ENCODE peak calls at places on chromosomes 3 and 15, in five cellular contexts. One of them, this sample, is unnamed.

GRCh38 chr3:126259411-126260391 is 79.3 kb upstream of the ALDH1L1 start:
- DNase-seq in gastrocnemius medialis: peak
- DNase-seq in Peyer's patch: no peak
- DNase-seq in A549: peak
- DNase-seq in GM12878: no peak
- DNase-seq in this sample: peak

GRCh38 chr3:17118771-17119170 is 234.0 kb downstream of the PLCL2 start:
- DNase-seq in GM12878: no peak
- DNase-seq in Peyer's patch: no peak
- DNase-seq in gastrocnemius medialis: no peak
- DNase-seq in A549: no peak
- DNase-seq in this sample: no peak

GRCh38 chr15:65369148-65369547 is 8.7 kb downstream of the IGDCC3 start:
- DNase-seq in A549: no peak
- DNase-seq in GM12878: no peak
- DNase-seq in gastrocnemius medialis: no peak
- DNase-seq in Peyer's patch: no peak
- DNase-seq in this sample: no peak

GRCh38 chr3:112463250-112463649 is 36.0 kb downstream of the BTLA start:
- DNase-seq in Peyer's patch: no peak
- DNase-seq in A549: no peak
- DNase-seq in GM12878: peak
- DNase-seq in gastrocnemius medialis: no peak
- DNase-seq in this sample: no peak

GRCh38 chr3:129439381-129439816 is 349 bp downstream of the MBD4 start:
- DNase-seq in A549: peak
- DNase-seq in Peyer's patch: peak
- DNase-seq in GM12878: no peak
- DNase-seq in gastrocnemius medialis: peak
- DNase-seq in this sample: no peak

GRCh38 chr3:42572278-42572677 is 9.5 kb downstream of the SEC22C start:
- DNase-seq in gastrocnemius medialis: no peak
- DNase-seq in Peyer's patch: no peak
- DNase-seq in A549: peak
- DNase-seq in GM12878: no peak
- DNase-seq in this sample: no peak

GRCh38 chr3:190122198-190122771 is 1.6 kb upstream of the P3H2 start:
- DNase-seq in gastrocnemius medialis: no peak
- DNase-seq in Peyer's patch: no peak
- DNase-seq in GM12878: no peak
- DNase-seq in A549: no peak
- DNase-seq in this sample: no peak

GRCh38 chr3:30924763-30925162 is 30.3 kb upstream of the GADL1 start:
- DNase-seq in A549: no peak
- DNase-seq in Peyer's patch: no peak
- DNase-seq in GM12878: no peak
- DNase-seq in gastrocnemius medialis: no peak
- DNase-seq in this sample: no peak

GRCh38 chr3:67335813-67336212 is 318.6 kb downstream of the SUCLG2 start:
- DNase-seq in gastrocnemius medialis: no peak
- DNase-seq in A549: no peak
- DNase-seq in Peyer's patch: no peak
- DNase-seq in GM12878: no peak
- DNase-seq in this sample: no peak

GRCh38 chr3:155791190-155791589 is 14.9 kb downstream of the C3orf33 start:
- DNase-seq in GM12878: no peak
- DNase-seq in Peyer's patch: no peak
- DNase-seq in gastrocnemius medialis: no peak
- DNase-seq in A549: peak
- DNase-seq in this sample: no peak

GRCh38 chr3:51311055-51311454 is 74.0 kb upstream of the MANF start:
- DNase-seq in Peyer's patch: no peak
- DNase-seq in GM12878: no peak
- DNase-seq in A549: peak
- DNase-seq in gastrocnemius medialis: no peak
- DNase-seq in this sample: no peak

GRCh38 chr3:42683875-42684593 is 1.3 kb upstream of the KLHL40 start:
- DNase-seq in GM12878: no peak
- DNase-seq in Peyer's patch: no peak
- DNase-seq in gastrocnemius medialis: peak
- DNase-seq in A549: peak
- DNase-seq in this sample: peak

GRCh38 chr3:38138347-38139190 is at the start of gene MYD88:
- DNase-seq in gastrocnemius medialis: peak
- DNase-seq in GM12878: no peak
- DNase-seq in Peyer's patch: peak
- DNase-seq in A549: peak
- DNase-seq in this sample: peak

GRCh38 chr3:101179637-101180036 is 140.7 kb downstream of the IMPG2 start:
- DNase-seq in Peyer's patch: no peak
- DNase-seq in gastrocnemius medialis: peak
- DNase-seq in GM12878: no peak
- DNase-seq in A549: no peak
- DNase-seq in this sample: no peak

GRCh38 chr15:100762913-100763627 is 116.6 kb upstream of the ALDH1A3 start:
- DNase-seq in GM12878: no peak
- DNase-seq in gastrocnemius medialis: no peak
- DNase-seq in Peyer's patch: no peak
- DNase-seq in A549: no peak
- DNase-seq in this sample: no peak

GRCh38 chr3:62678841-62679240 is 196.4 kb downstream of the CADPS start:
- DNase-seq in A549: no peak
- DNase-seq in GM12878: no peak
- DNase-seq in gastrocnemius medialis: no peak
- DNase-seq in Peyer's patch: no peak
- DNase-seq in this sample: no peak

GRCh38 chr15:87863152-87863551 is 393.4 kb downstream of the NTRK3 start:
- DNase-seq in Peyer's patch: no peak
- DNase-seq in gastrocnemius medialis: no peak
- DNase-seq in A549: no peak
- DNase-seq in GM12878: no peak
- DNase-seq in this sample: no peak

GRCh38 chr3:108479212-108479611 is 31.2 kb downstream of the MYH15 start:
- DNase-seq in Peyer's patch: no peak
- DNase-seq in GM12878: no peak
- DNase-seq in A549: no peak
- DNase-seq in gastrocnemius medialis: no peak
- DNase-seq in this sample: no peak

GRCh38 chr3:52685285-52685704 is 418 bp downstream of the PBRM1 start:
- DNase-seq in Peyer's patch: peak
- DNase-seq in A549: peak
- DNase-seq in GM12878: no peak
- DNase-seq in gastrocnemius medialis: peak
- DNase-seq in this sample: peak
- TF ChIP-seq POLR2A in Peyer's patch: peak
- TF ChIP-seq POLR2A in A549: no peak
- TF ChIP-seq POLR2A in GM12878: no peak
- TF ChIP-seq POLR2A in gastrocnemius medialis: no peak
- TF ChIP-seq POLR2A in this sample: no peak

GRCh38 chr15:90883971-90884718 is at the start of gene FES:
- DNase-seq in gastrocnemius medialis: no peak
- DNase-seq in Peyer's patch: peak
- DNase-seq in A549: no peak
- DNase-seq in GM12878: no peak
- DNase-seq in this sample: peak
- TF ChIP-seq POLR2A in gastrocnemius medialis: peak
- TF ChIP-seq POLR2A in Peyer's patch: peak
- TF ChIP-seq POLR2A in A549: no peak
- TF ChIP-seq POLR2A in GM12878: peak
- TF ChIP-seq POLR2A in this sample: peak

GRCh38 chr3:48240711-48241491 is at the start of gene ZNF589:
- DNase-seq in GM12878: peak
- DNase-seq in A549: peak
- DNase-seq in Peyer's patch: peak
- DNase-seq in gastrocnemius medialis: peak
- DNase-seq in this sample: peak
- TF ChIP-seq POLR2A in GM12878: peak
- TF ChIP-seq POLR2A in A549: peak
- TF ChIP-seq POLR2A in Peyer's patch: peak
- TF ChIP-seq POLR2A in gastrocnemius medialis: peak
- TF ChIP-seq POLR2A in this sample: peak

DNA sequence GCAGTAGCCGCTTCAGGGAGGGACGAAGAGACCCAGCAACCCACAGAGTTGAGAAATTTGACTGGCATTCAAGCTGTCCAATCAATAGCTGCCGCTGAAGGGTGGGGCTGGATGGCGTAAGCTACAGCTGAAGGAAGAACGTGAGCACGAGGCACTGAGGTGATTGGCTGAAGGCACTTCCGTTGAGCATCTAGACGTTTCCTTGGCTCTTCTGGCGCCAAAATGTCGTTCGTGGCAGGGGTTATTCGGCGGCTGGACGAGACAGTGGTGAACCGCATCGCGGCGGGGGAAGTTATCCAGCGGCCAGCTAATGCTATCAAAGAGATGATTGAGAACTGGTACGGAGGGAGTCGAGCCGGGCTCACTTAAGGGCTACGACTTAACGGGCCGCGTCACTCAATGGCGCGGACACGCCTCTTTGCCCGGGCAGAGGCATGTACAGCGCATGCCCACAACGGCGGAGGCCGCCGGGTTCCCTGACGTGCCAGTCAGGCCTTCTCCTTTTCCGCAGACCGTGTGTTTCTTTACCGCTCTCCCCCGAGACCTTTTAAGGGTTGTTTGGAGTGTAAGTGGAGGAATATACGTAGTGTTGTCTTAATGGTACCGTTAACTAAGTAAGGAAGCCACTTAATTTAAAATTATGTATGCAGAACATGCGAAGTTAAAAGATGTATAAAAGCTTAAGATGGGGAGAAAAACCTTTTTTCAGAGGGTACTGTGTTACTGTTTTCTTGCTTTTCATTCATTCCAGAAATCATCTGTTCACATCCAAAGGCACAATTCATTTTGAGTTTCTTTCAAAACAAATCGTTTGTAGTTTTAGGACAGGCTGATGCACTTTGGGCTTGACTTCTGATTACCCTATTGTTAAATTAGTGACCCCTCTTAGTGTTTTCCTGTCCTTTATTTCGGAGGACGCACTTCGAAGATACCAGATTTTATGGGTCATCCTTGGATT is at the start of gene MLH1:
- DNase-seq in Peyer's patch: peak
- DNase-seq in A549: peak
- DNase-seq in gastrocnemius medialis: peak
- DNase-seq in GM12878: peak
- DNase-seq in this sample: peak
- TF ChIP-seq POLR2A in Peyer's patch: peak
- TF ChIP-seq POLR2A in A549: peak
- TF ChIP-seq POLR2A in gastrocnemius medialis: peak
- TF ChIP-seq POLR2A in GM12878: peak
- TF ChIP-seq POLR2A in this sample: peak

DNA sequence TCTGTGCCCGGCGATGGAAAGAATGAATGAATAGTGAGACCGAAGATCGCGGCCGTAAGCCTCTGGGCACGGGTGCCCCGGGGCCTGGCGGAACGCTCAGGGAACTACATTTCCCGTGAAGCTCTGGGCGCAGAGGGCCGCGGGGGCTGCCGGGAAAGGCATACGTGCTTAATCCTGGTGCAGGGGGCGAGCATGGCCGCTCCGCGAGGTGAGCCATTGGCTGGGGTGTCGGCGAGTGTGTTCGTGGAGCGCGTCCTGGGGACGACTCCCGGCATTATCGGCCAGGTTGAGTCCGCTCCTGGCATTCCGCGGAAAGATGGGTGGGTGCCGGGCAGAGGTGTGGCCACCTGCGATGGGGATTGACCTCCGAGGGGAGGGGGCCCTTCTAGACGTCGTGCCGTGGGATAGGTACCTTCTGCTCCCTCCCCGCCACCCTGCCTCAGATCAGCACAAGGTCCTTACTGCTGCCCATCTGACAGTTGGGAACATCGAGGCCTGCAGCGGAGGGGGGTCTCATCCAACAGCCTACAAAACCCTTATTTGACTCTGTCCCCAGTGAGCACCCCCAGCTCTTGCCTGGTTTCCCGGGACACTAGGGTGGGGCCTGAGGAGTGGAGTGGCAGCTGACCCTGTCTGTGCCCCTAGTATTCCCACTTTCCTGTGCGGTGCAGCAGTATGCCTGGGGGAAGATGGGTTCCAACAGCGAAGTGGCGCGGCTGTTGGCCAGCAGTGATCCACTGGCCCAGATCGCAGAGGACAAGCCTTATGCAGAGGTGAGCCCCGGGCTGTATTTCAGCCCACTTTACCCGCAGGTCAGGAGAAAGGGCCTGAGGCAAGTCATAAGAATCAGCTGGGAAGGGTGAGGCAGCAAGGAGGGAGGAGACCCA is at the start of gene MPI:
- DNase-seq in Peyer's patch: peak
- DNase-seq in A549: peak
- DNase-seq in gastrocnemius medialis: peak
- DNase-seq in GM12878: no peak
- DNase-seq in this sample: peak
- TF ChIP-seq POLR2A in Peyer's patch: peak
- TF ChIP-seq POLR2A in A549: peak
- TF ChIP-seq POLR2A in gastrocnemius medialis: peak
- TF ChIP-seq POLR2A in GM12878: peak
- TF ChIP-seq POLR2A in this sample: no peak

DNA sequence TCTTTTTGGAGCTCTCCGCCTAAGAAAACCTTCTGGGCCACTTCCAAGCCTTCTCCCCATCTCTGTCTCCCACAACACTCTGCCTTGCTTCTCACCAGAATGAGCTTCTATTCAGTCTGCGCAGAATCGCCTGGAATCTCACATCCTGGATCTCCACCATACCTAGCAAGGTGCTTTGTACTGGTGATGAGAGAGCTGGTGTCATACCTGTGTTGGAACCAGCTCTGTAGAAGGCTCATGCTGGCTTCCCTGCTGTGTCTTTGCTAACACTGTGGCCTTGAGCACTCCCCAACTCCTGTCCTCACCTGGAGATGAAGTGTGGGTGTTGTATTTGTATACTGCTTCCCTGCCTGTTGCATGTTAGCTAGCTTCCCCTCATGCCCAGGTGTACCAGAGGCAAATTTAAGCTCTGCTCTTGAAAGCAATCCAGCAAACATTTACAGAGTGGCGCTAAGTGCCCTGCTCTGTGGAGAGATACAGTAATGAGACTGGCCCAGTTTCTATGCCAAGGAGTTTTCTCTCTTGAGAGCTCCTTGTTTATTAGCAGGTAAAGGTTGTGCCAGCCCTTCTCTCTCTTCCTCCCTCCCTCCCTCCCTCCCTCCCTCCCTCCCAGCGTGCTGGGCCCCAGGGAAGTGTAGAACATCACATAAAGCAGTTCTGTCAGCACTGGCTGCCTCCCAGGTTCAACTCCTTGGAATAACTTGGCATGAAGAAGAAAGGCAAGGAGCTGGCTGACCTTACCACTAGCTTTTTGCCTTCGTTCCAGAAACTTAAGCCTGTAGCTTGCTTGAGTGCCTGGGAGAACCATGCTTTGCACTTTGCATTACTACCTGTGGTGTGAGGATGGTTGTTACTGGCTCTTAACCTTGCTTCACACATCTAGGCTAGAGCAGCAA is 54.9 kb downstream of the TRIM71 start:
- DNase-seq in GM12878: no peak
- DNase-seq in gastrocnemius medialis: peak
- DNase-seq in A549: no peak
- DNase-seq in Peyer's patch: no peak
- DNase-seq in this sample: peak
- TF ChIP-seq POLR2A in GM12878: no peak
- TF ChIP-seq POLR2A in gastrocnemius medialis: no peak
- TF ChIP-seq POLR2A in A549: no peak
- TF ChIP-seq POLR2A in Peyer's patch: no peak
- TF ChIP-seq POLR2A in this sample: no peak

This sample was measured in uterus.